ENCODE peak calls at places on chromosomes 12 and 14, in five cellular contexts. Q, V, H, P and C are unnamed samples.
A peak's percentile ranks its signal among the peaks of the same experiment; 100 is the strongest.

GRCh38 chr12:10590976-10591375 is 22.4 kb downstream of the MAGOHB start:
- DNase-seq in Q (peak; percentile 16), V (no peak), H (no peak), P (no peak), C (no peak)

GRCh38 chr14:101113835-101114725 is 210.6 kb upstream of the RTL1 start:
- DNase-seq in P (no peak), H (no peak), Q (no peak), V (no peak), C (no peak)

GRCh38 chr12:12474931-12475485 is 87.7 kb downstream of the DUSP16 start:
- DNase-seq in Q (peak; percentile 38), P (no peak), H (no peak), V (no peak), C (no peak)

GRCh38 chr12:84856156-84856900 is 56.3 kb downstream of the SLC6A15 start:
- DNase-seq in H (no peak), Q (peak; percentile 65), V (peak; percentile 49), P (no peak), C (peak; percentile 6)

GRCh38 chr14:66074546-66074945 is 411.6 kb upstream of the CCDC196 start:
- DNase-seq in H (no peak), Q (no peak), P (no peak), V (no peak), C (no peak)

GRCh38 chr12:25025260-25025659 is 76.4 kb upstream of the BCAT1 start:
- DNase-seq in P (no peak), H (no peak), Q (no peak), V (no peak), C (no peak)

GRCh38 chr12:54945082-54945481 is 39.5 kb downstream of the TESPA1 start:
- DNase-seq in H (no peak), Q (no peak), P (no peak), V (no peak), C (no peak)

GRCh38 chr14:51367600-51367931 is 127.5 kb downstream of the TMX1 start:
- DNase-seq in H (no peak), P (no peak), V (peak; percentile 73), Q (peak; percentile 91), C (peak; percentile 56)

GRCh38 chr12:13961983-13962382 is 19.4 kb downstream of the GRIN2B start:
- DNase-seq in Q (no peak), P (no peak), H (no peak), V (no peak), C (no peak)

GRCh38 chr12:57755454-57756372 is 810 bp downstream of the MARCHF9 start:
- DNase-seq in P (no peak), Q (no peak), V (no peak), H (no peak), C (no peak)

GRCh38 chr12:76455582-76456345 is 103.8 kb downstream of the OSBPL8 start:
- DNase-seq in V (peak; percentile 67), H (no peak), P (no peak), Q (peak; percentile 91), C (peak; percentile 82)

GRCh38 chr12:92108651-92109050 is 37.0 kb downstream of the BTG1 start:
- DNase-seq in V (peak; percentile 67), H (peak; percentile 8), P (no peak), Q (peak; percentile 62), C (peak; percentile 8)

GRCh38 chr12:9792185-9792900 is 31.6 kb upstream of the CD69 start:
- DNase-seq in H (no peak), V (no peak), P (no peak), Q (no peak), C (no peak)

GRCh38 chr12:109927622-109928021 is 27.5 kb downstream of the TCHP start:
- DNase-seq in V (no peak), Q (peak; percentile 53), H (no peak), P (no peak), C (no peak)

GRCh38 chr12:65955418-65955817 is 131.1 kb downstream of the HMGA2 start:
- DNase-seq in Q (no peak), P (no peak), H (no peak), V (no peak), C (no peak)